ENCODE peak calls at places on chromosomes 2 and 18, in seven cellular contexts. M is BE2C, F is progenitor cell of endocrine pancreas, P is naive B cell, S is transverse colon, Z is GM04503, U is amniotic epithelial cell. B is an unnamed sample.

GRCh38 chr2:219946529-219946928 is 319.1 kb downstream of the SLC4A3 start:
- DNase-seq in M (no peak), F (no peak), P (no peak), S (no peak), Z (no peak), U (no peak), B (no peak)

GRCh38 chr2:20094955-20095354 is 43.5 kb upstream of the LAPTM4A start:
- DNase-seq in M (no peak), F (no peak), P (no peak), S (no peak), Z (no peak), U (no peak), B (no peak)

GRCh38 chr2:170086751-170087150 is 91.2 kb upstream of the MYO3B start:
- DNase-seq in M (no peak), F (no peak), P (no peak), S (no peak), Z (no peak), U (no peak), B (no peak)

GRCh38 chr2:137966043-137966442 is 1.8 kb downstream of the HNMT start:
- DNase-seq in M (no peak), F (no peak), P (no peak), S (no peak), Z (no peak), U (peak), B (no peak)

GRCh38 chr2:46878886-46879285 is 36.7 kb downstream of the MCFD2 start:
- DNase-seq in M (peak), F (no peak), P (no peak), S (no peak), Z (no peak), U (no peak), B (no peak)

GRCh38 chr2:128491845-128492244 is 173.2 kb upstream of the HS6ST1 start:
- DNase-seq in M (no peak), F (no peak), P (no peak), S (no peak), Z (no peak), U (no peak), B (no peak)

GRCh38 chr2:197255550-197255949 is 55.0 kb downstream of the ANKRD44 start:
- DNase-seq in M (peak), F (no peak), P (peak), S (peak), Z (no peak), U (peak), B (peak)

GRCh38 chr2:12895017-12895416 is 178.3 kb downstream of the TRIB2 start:
- DNase-seq in M (no peak), F (no peak), P (no peak), S (no peak), Z (no peak), U (no peak), B (no peak)

GRCh38 chr18:48882379-48882778 is 68.4 kb downstream of the SMAD7 start:
- DNase-seq in M (no peak), F (no peak), P (no peak), S (no peak), Z (no peak), U (no peak), B (no peak)

GRCh38 chr2:161337247-161337646 is 29.0 kb downstream of the PSMD14 start:
- DNase-seq in M (no peak), F (no peak), P (no peak), S (no peak), Z (no peak), U (no peak), B (no peak)

GRCh38 chr2:11142987-11143386 is 12.3 kb upstream of the SLC66A3 start:
- DNase-seq in M (no peak), F (no peak), P (no peak), S (no peak), Z (no peak), U (no peak), B (no peak)

GRCh38 chr2:64978514-64979268 is 10.5 kb upstream of the SLC1A4 start:
- DNase-seq in M (no peak), F (no peak), P (peak), S (no peak), Z (no peak), U (peak), B (peak)

GRCh38 chr18:77360315-77361186 is 110.9 kb downstream of the GALR1 start:
- DNase-seq in M (no peak), F (no peak), P (no peak), S (no peak), Z (no peak), U (no peak), B (peak)

GRCh38 chr2:127566576-127566975 is 31.1 kb downstream of the MYO7B start:
- DNase-seq in M (no peak), F (no peak), P (no peak), S (no peak), Z (no peak), U (no peak), B (no peak)

GRCh38 chr18:79577451-79578395 is 101.9 kb upstream of the CTDP1 start:
- DNase-seq in M (no peak), F (no peak), P (no peak), S (peak), Z (no peak), U (peak), B (peak)

GRCh38 chr18:79173742-79174141 is 104.5 kb downstream of the ATP9B start:
- DNase-seq in M (no peak), F (no peak), P (no peak), S (no peak), Z (no peak), U (no peak), B (no peak)

GRCh38 chr18:56433919-56434318 is 204.5 kb downstream of the TXNL1 start:
- DNase-seq in M (no peak), F (no peak), P (no peak), S (no peak), Z (no peak), U (no peak), B (no peak)